ENCODE peak calls at places on chromosome 13, in eight cellular contexts. M is GM12891; S is AG10803; W is stimulated activated CD4-positive, alpha-beta T cell treated with anti-CD3 and anti-CD28 coated beads, Interleukin-2, amount 100 ng/mL, for 48 hours; L is NT2/D1; U is brain microvascular endothelial cell; Z is transverse colon; E is KG1. A is an unnamed sample.

GRCh38 chr13:34246511-34246910 is 428.6 kb downstream of the RFC3 start:
- DNase-seq in W (no peak), U (peak; percentile 11), Z (no peak), M (no peak), S (peak; percentile 7), E (no peak), L (no peak), A (peak; percentile 37)

GRCh38 chr13:30835442-30835841 is 70.6 kb upstream of the MEDAG start:
- DNase-seq in E (no peak), L (no peak), U (no peak), M (no peak), W (no peak), Z (peak; percentile 68), S (no peak), A (no peak)

GRCh38 chr13:108700421-108701170 is 71.2 kb downstream of the MYO16 start:
- DNase-seq in E (no peak), Z (no peak), S (no peak), M (no peak), W (no peak), L (no peak), U (peak; percentile 58), A (peak; percentile 31)

GRCh38 chr13:80276371-80277289 is 64.3 kb downstream of the SPRY2 start:
- DNase-seq in W (no peak), Z (no peak), S (no peak), E (no peak), U (no peak), L (peak; percentile 50), M (no peak), A (no peak)

GRCh38 chr13:20495087-20496023 is 30.3 kb downstream of the CRYL1 start:
- DNase-seq in U (peak; percentile 73), S (peak; percentile 69), L (no peak), Z (peak; percentile 73), M (peak; percentile 35), W (peak; percentile 56), E (peak; percentile 69), A (peak; percentile 68)

GRCh38 chr13:106182404-106182803 is 353.1 kb downstream of the EFNB2 start:
- DNase-seq in L (no peak), Z (no peak), E (peak; percentile 57), U (peak; percentile 83), S (peak; percentile 92), W (no peak), M (no peak), A (peak; percentile 73)

GRCh38 chr13:79398915-79399314 is 7.1 kb downstream of the RBM26 start:
- DNase-seq in E (no peak), S (no peak), L (no peak), W (no peak), Z (no peak), U (peak; percentile 67), M (no peak), A (peak; percentile 16)

GRCh38 chr13:75486654-75487053 is 4.7 kb upstream of the TBC1D4 start:
- DNase-seq in U (no peak), E (peak; percentile 84), L (no peak), M (no peak), S (no peak), W (no peak), Z (no peak), A (no peak)

GRCh38 chr13:82356667-82357066 is 1525.6 kb downstream of the SLITRK1 start:
- DNase-seq in Z (no peak), L (no peak), M (no peak), S (peak; percentile 0), W (no peak), E (no peak), U (no peak), A (no peak)

GRCh38 chr13:109700176-109700575 is 86.2 kb downstream of the IRS2 start:
- DNase-seq in M (no peak), W (no peak), S (peak; percentile 46), L (no peak), U (peak; percentile 83), E (peak; percentile 86), Z (peak; percentile 91), A (peak; percentile 20)

GRCh38 chr13:113044431-113045114 is 61.0 kb upstream of the F7 start:
- DNase-seq in E (no peak), S (peak; percentile 28), U (no peak), W (no peak), L (no peak), Z (no peak), M (no peak), A (no peak)

GRCh38 chr13:40672310-40673060 is 6.0 kb upstream of the FOXO1 start:
- DNase-seq in S (peak; percentile 26), E (no peak), U (peak; percentile 73), M (no peak), Z (no peak), W (no peak), L (no peak), A (peak; percentile 81)

GRCh38 chr13:51777921-51778320 is 26.0 kb downstream of the DHRS12 start:
- DNase-seq in E (no peak), S (no peak), M (no peak), L (no peak), U (no peak), Z (no peak), W (no peak), A (no peak)

GRCh38 chr13:113186061-113186900 is 22.2 kb downstream of the PCID2 start:
- DNase-seq in E (no peak), M (no peak), W (no peak), Z (no peak), S (no peak), U (peak; percentile 31), L (no peak), A (no peak)

GRCh38 chr13:112892759-112893569 is 76.0 kb upstream of the MCF2L start:
- DNase-seq in U (no peak), S (no peak), M (no peak), Z (peak; percentile 52), E (no peak), L (no peak), W (no peak), A (no peak)

GRCh38 chr13:100892981-100893380 is 218.4 kb upstream of the TMTC4 start:
- DNase-seq in M (no peak), E (no peak), U (no peak), L (no peak), Z (no peak), W (no peak), S (no peak), A (no peak)

GRCh38 chr13:110471156-110471832 is 90.2 kb downstream of the RAB20 start:
- DNase-seq in M (peak; percentile 44), L (no peak), W (no peak), S (no peak), E (no peak), Z (peak; percentile 41), U (no peak), A (no peak)

GRCh38 chr13:63409791-63410351 is 1994.2 kb upstream of the PCDH20 start:
- DNase-seq in M (no peak), W (no peak), Z (no peak), E (no peak), S (peak; percentile 8), L (no peak), U (no peak), A (no peak)

GRCh38 chr13:59975807-59976445 is 187.8 kb downstream of the DIAPH3 start:
- DNase-seq in E (no peak), L (no peak), S (no peak), W (no peak), Z (no peak), M (no peak), U (no peak), A (no peak)

GRCh38 chr13:54415753-54416366 is 1387.2 kb downstream of the OLFM4 start:
- DNase-seq in M (no peak), L (no peak), E (no peak), W (no peak), S (no peak), Z (no peak), U (no peak), A (no peak)

GRCh38 chr13:87669379-87669978 is 1.7 kb upstream of the SLITRK5 start:
- DNase-seq in S (no peak), W (no peak), L (no peak), M (no peak), E (peak; percentile 71), Z (no peak), U (no peak), A (no peak)

GRCh38 chr13:59527500-59527899 is 636.2 kb downstream of the DIAPH3 start:
- DNase-seq in L (no peak), W (no peak), U (no peak), Z (no peak), S (no peak), M (no peak), E (no peak), A (no peak)

GRCh38 chr13:113935081-113935511 is 38.8 kb downstream of the C13orf46 start:
- DNase-seq in E (no peak), W (no peak), Z (no peak), S (no peak), M (no peak), U (no peak), L (peak; percentile 9), A (no peak)

GRCh38 chr13:114096811-114097503 is 35.5 kb downstream of the RASA3 start:
- DNase-seq in M (no peak), E (no peak), U (no peak), L (no peak), S (no peak), W (no peak), Z (no peak), A (no peak)

GRCh38 chr13:29429496-29429895 is 166.0 kb downstream of the SLC7A1 start:
- DNase-seq in L (no peak), E (no peak), W (no peak), S (peak; percentile 80), Z (no peak), M (no peak), U (no peak), A (no peak)

GRCh38 chr13:41562083-41562482 is 104.7 kb downstream of the RGCC start:
- DNase-seq in M (no peak), E (no peak), S (peak; percentile 84), U (peak; percentile 95), L (no peak), Z (peak; percentile 31), W (no peak), A (peak; percentile 15)

GRCh38 chr13:100483836-100484381 is 104.7 kb downstream of the GGACT start:
- DNase-seq in S (no peak), E (no peak), M (no peak), L (no peak), U (no peak), Z (no peak), W (no peak), A (no peak)

GRCh38 chr13:65679240-65679639 is 1550.9 kb downstream of the PCDH9 start:
- DNase-seq in U (peak; percentile 69), Z (no peak), W (no peak), L (no peak), M (no peak), S (peak; percentile 1), E (no peak), A (no peak)

GRCh38 chr13:75405976-75406703 is 75.8 kb downstream of the TBC1D4 start:
- DNase-seq in M (no peak), S (peak; percentile 68), E (no peak), U (no peak), L (no peak), W (no peak), Z (no peak), A (no peak)

GRCh38 chr13:113089693-113090414 is 15.7 kb upstream of the F7 start:
- DNase-seq in Z (no peak), E (no peak), M (no peak), S (no peak), U (no peak), W (no peak), L (no peak), A (no peak)

GRCh38 chr13:95160112-95160906 is 140.9 kb downstream of the ABCC4 start:
- DNase-seq in S (no peak), M (no peak), Z (no peak), U (no peak), W (no peak), E (no peak), L (no peak), A (no peak)

GRCh38 chr13:45299194-45299593 is 41.8 kb downstream of the TPT1 start:
- DNase-seq in M (no peak), Z (no peak), U (no peak), L (no peak), W (no peak), E (no peak), S (peak; percentile 13), A (no peak)

A was measured in RWPE1.